ENCODE peak calls at places on chromosomes 4 and X, in four cellular contexts. O is Caco-2, J is Panc1, P is type B pancreatic cell. H is an unnamed sample.

GRCh38 chrX:72236841-72237240 is 2.0 kb downstream of the ERCC6L start:
- DNase-seq in J (no peak), O (no peak), P (no peak), H (no peak)

GRCh38 chr4:15883611-15884243 is 54.8 kb downstream of the FGFBP1 start:
- DNase-seq in O (no peak), J (no peak), P (no peak), H (no peak)

GRCh38 chr4:105859233-105859632 is 36.0 kb upstream of the NPNT start:
- DNase-seq in P (no peak), J (no peak), O (no peak), H (no peak)

GRCh38 chr4:20890752-20891151 is 190.5 kb downstream of the PACRGL start:
- DNase-seq in O (no peak), J (no peak), P (no peak), H (no peak)

GRCh38 chr4:2712261-2712842 is 43.8 kb downstream of the TNIP2 start:
- DNase-seq in P (no peak), J (no peak), O (peak), H (no peak)

GRCh38 chrX:109475174-109475891 is 6.6 kb downstream of the GUCY2F start:
- DNase-seq in P (peak), O (peak), J (peak), H (peak)

GRCh38 chrX:106247162-106247561 is 79.1 kb downstream of the PWWP3B start:
- DNase-seq in O (no peak), P (no peak), J (no peak), H (no peak)

GRCh38 chrX:77595848-77596247 is 148.7 kb downstream of the FGF16 start:
- DNase-seq in P (no peak), O (no peak), J (no peak), H (no peak)

GRCh38 chrX:21438792-21439191 is 64.6 kb downstream of the CNKSR2 start:
- DNase-seq in J (no peak), P (no peak), O (no peak), H (no peak)

GRCh38 chrX:69060631-69061408 is 104.4 kb downstream of the PJA1 start:
- DNase-seq in O (peak), P (peak), J (no peak), H (peak)

GRCh38 chr4:26323807-26324206 is 3.0 kb downstream of the RBPJ start:
- DNase-seq in J (no peak), P (no peak), O (no peak), H (no peak)

GRCh38 chr4:112704991-112705845 is 68.3 kb downstream of the LARP7 start:
- DNase-seq in J (no peak), P (peak), O (peak), H (peak)

GRCh38 chr4:15031993-15032660 is 29.8 kb downstream of the CPEB2 start:
- DNase-seq in P (no peak), O (no peak), J (peak), H (no peak)

GRCh38 chr4:10151182-10151581 is 34.6 kb upstream of the WDR1 start:
- DNase-seq in J (no peak), O (no peak), P (no peak), H (no peak)

GRCh38 chr4:12633058-12633651 is 851.0 kb downstream of the RAB28 start:
- DNase-seq in J (peak), P (peak), O (peak), H (peak)

GRCh38 chr4:115233600-115233999 is 120.2 kb upstream of the NDST4 start:
- DNase-seq in J (no peak), P (no peak), O (no peak), H (no peak)

GRCh38 chr4:115228851-115229250 is 115.4 kb upstream of the NDST4 start:
- DNase-seq in P (no peak), O (no peak), J (no peak), H (no peak)

GRCh38 chr4:115229873-115230272 is 116.5 kb upstream of the NDST4 start:
- DNase-seq in P (no peak), J (no peak), O (no peak), H (no peak)

GRCh38 chr4:115234405-115235093 is 121.1 kb upstream of the NDST4 start:
- DNase-seq in O (peak), J (no peak), P (no peak), H (no peak)
- TF ChIP-seq CTCF in O (peak), J (no peak), P (peak), H (peak)

GRCh38 chr4:119087121-119087520 is 48.5 kb upstream of the MYOZ2 start:
- DNase-seq in O (no peak), J (no peak), P (no peak), H (no peak)
- TF ChIP-seq CTCF in O (no peak), J (no peak), P (peak), H (no peak)

GRCh38 chr4:144575181-144575580 is 70.8 kb upstream of the HHIP start:
- DNase-seq in O (no peak), J (no peak), P (no peak), H (no peak)
- TF ChIP-seq CTCF in O (no peak), J (no peak), P (no peak), H (peak)

GRCh38 chr4:109749388-109750082 is 19.7 kb upstream of the PLA2G12A start:
- DNase-seq in J (no peak), P (no peak), O (no peak), H (no peak)

GRCh38 chr4:109746728-109747127 is 16.9 kb upstream of the PLA2G12A start:
- DNase-seq in P (no peak), O (no peak), J (no peak), H (no peak)

GRCh38 chr4:109750652-109751244 is 20.9 kb upstream of the PLA2G12A start:
- DNase-seq in J (no peak), O (no peak), P (no peak), H (no peak)

GRCh38 chr4:109745830-109746229 is 16.0 kb upstream of the PLA2G12A start:
- DNase-seq in J (no peak), O (no peak), P (no peak), H (no peak)

DNA sequence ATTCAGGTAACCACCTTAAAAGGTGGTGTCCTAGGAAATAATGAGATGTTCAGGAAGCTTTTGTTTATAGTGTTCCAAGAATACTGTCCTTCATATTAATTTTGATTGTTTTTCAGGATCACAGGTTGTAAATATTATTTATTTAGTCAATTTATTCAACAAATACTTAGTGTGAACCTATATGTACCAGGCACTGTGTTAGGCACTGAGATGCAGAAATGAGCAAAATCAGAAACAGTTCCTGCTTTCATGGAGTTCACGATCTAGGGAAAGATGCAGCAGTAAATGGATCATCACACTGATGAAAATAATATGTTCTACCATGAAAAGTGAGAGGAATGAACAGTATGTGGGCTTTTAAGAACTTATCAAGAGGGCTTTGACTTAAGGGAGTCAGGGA is 18.2 kb upstream of the PLA2G12A start:
- DNase-seq in P (no peak), J (no peak), O (no peak), H (no peak)
- TF ChIP-seq CTCF in P (no peak), J (no peak), O (no peak), H (no peak)

GRCh38 chr4:84158670-84159069 is 340.4 kb downstream of the NKX6-1 start:
- DNase-seq in P (no peak), O (no peak), J (no peak), H (no peak)
- TF ChIP-seq CTCF in P (no peak), O (no peak), J (no peak), H (no peak)

GRCh38 chr4:83177182-83177581 is 62.7 kb upstream of the PLAC8 start:
- DNase-seq in J (no peak), P (no peak), O (no peak), H (no peak)
- TF ChIP-seq CTCF in J (no peak), P (no peak), O (no peak), H (no peak)

DNA sequence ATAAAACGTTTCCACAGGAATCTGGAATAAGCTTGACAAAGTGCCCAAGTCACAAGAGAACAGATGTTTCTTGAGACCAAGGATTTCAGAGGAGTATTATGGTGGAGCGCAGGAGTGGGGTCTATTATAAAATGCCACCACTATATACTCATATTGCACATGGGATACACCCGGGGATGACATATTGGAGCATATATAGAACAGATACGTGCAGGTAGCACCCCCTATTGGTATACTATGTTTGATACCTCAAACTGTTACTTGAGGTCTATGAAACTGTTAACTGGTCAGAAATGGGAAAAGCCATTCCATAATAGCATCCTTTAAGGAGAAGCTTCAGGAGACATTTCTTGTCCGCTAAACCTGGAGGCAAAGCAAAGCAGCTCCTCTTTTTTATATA is 86.0 kb downstream of the PCYT1B start:
- DNase-seq in P (no peak), J (no peak), O (no peak), H (no peak)
- TF ChIP-seq CTCF in P (no peak), J (peak), O (no peak), H (no peak)

H was measured in neural crest cell.